ENCODE peak calls at places on chromosome 16, in ten cellular contexts. One of them, this sample, is unnamed.

GRCh38 chr16:84789431-84789830 is 30.4 kb upstream of the CRISPLD2 start:
- DNase-seq in heart left ventricle: no peak
- DNase-seq in Peyer's patch: no peak
- DNase-seq in endodermal cell: no peak
- DNase-seq in GM12865: no peak
- DNase-seq in AG09309: no peak
- DNase-seq in body of pancreas: no peak
- DNase-seq in epithelial cell of proximal tubule: no peak
- DNase-seq in foreskin fibroblast: no peak
- DNase-seq in pancreas: no peak
- DNase-seq in this sample: no peak

GRCh38 chr16:11976850-11977205 is 294 bp downstream of the SNX29 start:
- DNase-seq in heart left ventricle: no peak
- DNase-seq in Peyer's patch: no peak
- DNase-seq in endodermal cell: no peak
- DNase-seq in GM12865: no peak
- DNase-seq in AG09309: no peak
- DNase-seq in body of pancreas: no peak
- DNase-seq in epithelial cell of proximal tubule: no peak
- DNase-seq in foreskin fibroblast: no peak
- DNase-seq in pancreas: no peak
- DNase-seq in this sample: no peak

GRCh38 chr16:15887283-15887682 is 1.1 kb downstream of the CEP20 start:
- DNase-seq in heart left ventricle: no peak
- DNase-seq in Peyer's patch: no peak
- DNase-seq in endodermal cell: no peak
- DNase-seq in GM12865: no peak
- DNase-seq in AG09309: no peak
- DNase-seq in body of pancreas: no peak
- DNase-seq in epithelial cell of proximal tubule: no peak
- DNase-seq in foreskin fibroblast: no peak
- DNase-seq in pancreas: no peak
- DNase-seq in this sample: no peak

GRCh38 chr16:15865742-15866141 is 8.9 kb upstream of the MYH11 start:
- DNase-seq in heart left ventricle: no peak
- DNase-seq in Peyer's patch: no peak
- DNase-seq in endodermal cell: no peak
- DNase-seq in GM12865: no peak
- DNase-seq in AG09309: no peak
- DNase-seq in body of pancreas: no peak
- DNase-seq in epithelial cell of proximal tubule: no peak
- DNase-seq in foreskin fibroblast: no peak
- DNase-seq in pancreas: no peak
- DNase-seq in this sample: no peak

GRCh38 chr16:85275533-85276249 is 163.4 kb upstream of the CIBAR2 start:
- DNase-seq in heart left ventricle: peak
- DNase-seq in Peyer's patch: peak
- DNase-seq in endodermal cell: peak
- DNase-seq in GM12865: peak
- DNase-seq in AG09309: no peak
- DNase-seq in body of pancreas: peak
- DNase-seq in epithelial cell of proximal tubule: no peak
- DNase-seq in foreskin fibroblast: no peak
- DNase-seq in pancreas: peak
- DNase-seq in this sample: no peak

GRCh38 chr16:2478273-2478672 is 3.3 kb downstream of the TBC1D24 start:
- DNase-seq in heart left ventricle: no peak
- DNase-seq in Peyer's patch: no peak
- DNase-seq in endodermal cell: no peak
- DNase-seq in GM12865: no peak
- DNase-seq in AG09309: no peak
- DNase-seq in body of pancreas: no peak
- DNase-seq in epithelial cell of proximal tubule: no peak
- DNase-seq in foreskin fibroblast: no peak
- DNase-seq in pancreas: no peak
- DNase-seq in this sample: no peak

GRCh38 chr16:48136547-48137360 is 19.0 kb downstream of the ABCC12 start:
- DNase-seq in heart left ventricle: no peak
- DNase-seq in Peyer's patch: peak
- DNase-seq in endodermal cell: no peak
- DNase-seq in GM12865: no peak
- DNase-seq in AG09309: no peak
- DNase-seq in body of pancreas: no peak
- DNase-seq in epithelial cell of proximal tubule: no peak
- DNase-seq in foreskin fibroblast: no peak
- DNase-seq in pancreas: peak
- DNase-seq in this sample: no peak

GRCh38 chr16:51440096-51440495 is 289.0 kb upstream of the SALL1 start:
- DNase-seq in heart left ventricle: no peak
- DNase-seq in Peyer's patch: no peak
- DNase-seq in endodermal cell: no peak
- DNase-seq in GM12865: no peak
- DNase-seq in AG09309: no peak
- DNase-seq in body of pancreas: no peak
- DNase-seq in epithelial cell of proximal tubule: no peak
- DNase-seq in foreskin fibroblast: peak
- DNase-seq in pancreas: no peak
- DNase-seq in this sample: no peak

GRCh38 chr16:88195021-88195581 is 187.7 kb upstream of the ZNF469 start:
- DNase-seq in heart left ventricle: no peak
- DNase-seq in Peyer's patch: no peak
- DNase-seq in endodermal cell: no peak
- DNase-seq in GM12865: no peak
- DNase-seq in AG09309: no peak
- DNase-seq in body of pancreas: no peak
- DNase-seq in epithelial cell of proximal tubule: no peak
- DNase-seq in foreskin fibroblast: peak
- DNase-seq in pancreas: no peak
- DNase-seq in this sample: no peak

GRCh38 chr16:31486036-31486435 is 3.1 kb downstream of the SLC5A2 start:
- DNase-seq in heart left ventricle: no peak
- DNase-seq in Peyer's patch: no peak
- DNase-seq in endodermal cell: no peak
- DNase-seq in GM12865: no peak
- DNase-seq in AG09309: no peak
- DNase-seq in body of pancreas: no peak
- DNase-seq in epithelial cell of proximal tubule: no peak
- DNase-seq in foreskin fibroblast: no peak
- DNase-seq in pancreas: no peak
- DNase-seq in this sample: no peak

GRCh38 chr16:84178146-84178765 is 8.6 kb downstream of the TAF1C start:
- DNase-seq in heart left ventricle: no peak
- DNase-seq in Peyer's patch: no peak
- DNase-seq in endodermal cell: peak
- DNase-seq in GM12865: no peak
- DNase-seq in AG09309: no peak
- DNase-seq in body of pancreas: no peak
- DNase-seq in epithelial cell of proximal tubule: no peak
- DNase-seq in foreskin fibroblast: no peak
- DNase-seq in pancreas: no peak
- DNase-seq in this sample: no peak

GRCh38 chr16:53224932-53225533 is 170.2 kb downstream of the CHD9 start:
- DNase-seq in heart left ventricle: no peak
- DNase-seq in Peyer's patch: no peak
- DNase-seq in endodermal cell: no peak
- DNase-seq in GM12865: no peak
- DNase-seq in AG09309: no peak
- DNase-seq in body of pancreas: no peak
- DNase-seq in epithelial cell of proximal tubule: no peak
- DNase-seq in foreskin fibroblast: no peak
- DNase-seq in pancreas: no peak
- DNase-seq in this sample: no peak

GRCh38 chr16:58249780-58250478 is 44.9 kb downstream of the PRSS54 start:
- DNase-seq in heart left ventricle: peak
- DNase-seq in Peyer's patch: peak
- DNase-seq in endodermal cell: peak
- DNase-seq in GM12865: peak
- DNase-seq in AG09309: peak
- DNase-seq in body of pancreas: peak
- DNase-seq in epithelial cell of proximal tubule: peak
- DNase-seq in foreskin fibroblast: peak
- DNase-seq in pancreas: peak
- DNase-seq in this sample: peak

GRCh38 chr16:12706628-12707027 is 97.1 kb downstream of the CPPED1 start:
- DNase-seq in heart left ventricle: no peak
- DNase-seq in Peyer's patch: peak
- DNase-seq in endodermal cell: no peak
- DNase-seq in GM12865: no peak
- DNase-seq in AG09309: no peak
- DNase-seq in body of pancreas: no peak
- DNase-seq in epithelial cell of proximal tubule: no peak
- DNase-seq in foreskin fibroblast: no peak
- DNase-seq in pancreas: no peak
- DNase-seq in this sample: no peak

GRCh38 chr16:1991135-1991551 is 1.4 kb downstream of the SYNGR3 start:
- DNase-seq in heart left ventricle: no peak
- DNase-seq in Peyer's patch: peak
- DNase-seq in endodermal cell: peak
- DNase-seq in GM12865: peak
- DNase-seq in AG09309: no peak
- DNase-seq in body of pancreas: no peak
- DNase-seq in epithelial cell of proximal tubule: no peak
- DNase-seq in foreskin fibroblast: no peak
- DNase-seq in pancreas: no peak
- DNase-seq in this sample: no peak

GRCh38 chr16:12920739-12921138 is 19.3 kb downstream of the SHISA9 start:
- DNase-seq in heart left ventricle: no peak
- DNase-seq in Peyer's patch: no peak
- DNase-seq in endodermal cell: no peak
- DNase-seq in GM12865: no peak
- DNase-seq in AG09309: no peak
- DNase-seq in body of pancreas: no peak
- DNase-seq in epithelial cell of proximal tubule: no peak
- DNase-seq in foreskin fibroblast: no peak
- DNase-seq in pancreas: no peak
- DNase-seq in this sample: no peak

GRCh38 chr16:71461686-71462648 is at the start of gene ZNF23:
- DNase-seq in heart left ventricle: peak
- DNase-seq in Peyer's patch: peak
- DNase-seq in endodermal cell: peak
- DNase-seq in GM12865: peak
- DNase-seq in AG09309: no peak
- DNase-seq in body of pancreas: peak
- DNase-seq in epithelial cell of proximal tubule: no peak
- DNase-seq in foreskin fibroblast: peak
- DNase-seq in pancreas: peak
- DNase-seq in this sample: peak
- TF ChIP-seq CTCF in heart left ventricle: no peak
- TF ChIP-seq CTCF in Peyer's patch: no peak
- TF ChIP-seq CTCF in endodermal cell: peak
- TF ChIP-seq CTCF in GM12865: peak
- TF ChIP-seq CTCF in AG09309: no peak
- TF ChIP-seq CTCF in body of pancreas: no peak
- TF ChIP-seq CTCF in epithelial cell of proximal tubule: no peak
- TF ChIP-seq CTCF in foreskin fibroblast: no peak
- TF ChIP-seq CTCF in pancreas: no peak
- TF ChIP-seq CTCF in this sample: peak

GRCh38 chr16:26963109-26963508 is 103.6 kb upstream of the C16orf82 start:
- DNase-seq in heart left ventricle: no peak
- DNase-seq in Peyer's patch: no peak
- DNase-seq in endodermal cell: peak
- DNase-seq in GM12865: peak
- DNase-seq in AG09309: no peak
- DNase-seq in body of pancreas: no peak
- DNase-seq in epithelial cell of proximal tubule: no peak
- DNase-seq in foreskin fibroblast: no peak
- DNase-seq in pancreas: no peak
- DNase-seq in this sample: no peak
- TF ChIP-seq CTCF in heart left ventricle: no peak
- TF ChIP-seq CTCF in Peyer's patch: no peak
- TF ChIP-seq CTCF in endodermal cell: peak
- TF ChIP-seq CTCF in GM12865: peak
- TF ChIP-seq CTCF in AG09309: peak
- TF ChIP-seq CTCF in body of pancreas: no peak
- TF ChIP-seq CTCF in epithelial cell of proximal tubule: peak
- TF ChIP-seq CTCF in foreskin fibroblast: peak
- TF ChIP-seq CTCF in pancreas: no peak
- TF ChIP-seq CTCF in this sample: peak

GRCh38 chr16:81497690-81498089 is 53.1 kb downstream of the CMIP start:
- DNase-seq in heart left ventricle: no peak
- DNase-seq in Peyer's patch: no peak
- DNase-seq in endodermal cell: no peak
- DNase-seq in GM12865: peak
- DNase-seq in AG09309: no peak
- DNase-seq in body of pancreas: no peak
- DNase-seq in epithelial cell of proximal tubule: no peak
- DNase-seq in foreskin fibroblast: no peak
- DNase-seq in pancreas: no peak
- DNase-seq in this sample: no peak
- TF ChIP-seq CTCF in heart left ventricle: no peak
- TF ChIP-seq CTCF in Peyer's patch: peak
- TF ChIP-seq CTCF in endodermal cell: peak
- TF ChIP-seq CTCF in GM12865: peak
- TF ChIP-seq CTCF in AG09309: no peak
- TF ChIP-seq CTCF in body of pancreas: no peak
- TF ChIP-seq CTCF in epithelial cell of proximal tubule: no peak
- TF ChIP-seq CTCF in foreskin fibroblast: no peak
- TF ChIP-seq CTCF in pancreas: no peak
- TF ChIP-seq CTCF in this sample: no peak

GRCh38 chr16:27237229-27238015 is 31.1 kb downstream of the NSMCE1 start:
- DNase-seq in heart left ventricle: no peak
- DNase-seq in Peyer's patch: peak
- DNase-seq in endodermal cell: no peak
- DNase-seq in GM12865: peak
- DNase-seq in AG09309: no peak
- DNase-seq in body of pancreas: no peak
- DNase-seq in epithelial cell of proximal tubule: no peak
- DNase-seq in foreskin fibroblast: no peak
- DNase-seq in pancreas: no peak
- DNase-seq in this sample: no peak

GRCh38 chr16:27239026-27239425 is 29.5 kb downstream of the NSMCE1 start:
- DNase-seq in heart left ventricle: no peak
- DNase-seq in Peyer's patch: peak
- DNase-seq in endodermal cell: no peak
- DNase-seq in GM12865: no peak
- DNase-seq in AG09309: no peak
- DNase-seq in body of pancreas: no peak
- DNase-seq in epithelial cell of proximal tubule: no peak
- DNase-seq in foreskin fibroblast: no peak
- DNase-seq in pancreas: no peak
- DNase-seq in this sample: no peak

GRCh38 chr16:27238591-27238990 is 30.0 kb downstream of the NSMCE1 start:
- DNase-seq in heart left ventricle: no peak
- DNase-seq in Peyer's patch: peak
- DNase-seq in endodermal cell: no peak
- DNase-seq in GM12865: no peak
- DNase-seq in AG09309: no peak
- DNase-seq in body of pancreas: no peak
- DNase-seq in epithelial cell of proximal tubule: no peak
- DNase-seq in foreskin fibroblast: no peak
- DNase-seq in pancreas: no peak
- DNase-seq in this sample: no peak

GRCh38 chr16:27236635-27237228 is 31.8 kb downstream of the NSMCE1 start:
- DNase-seq in heart left ventricle: no peak
- DNase-seq in Peyer's patch: no peak
- DNase-seq in endodermal cell: no peak
- DNase-seq in GM12865: no peak
- DNase-seq in AG09309: no peak
- DNase-seq in body of pancreas: no peak
- DNase-seq in epithelial cell of proximal tubule: no peak
- DNase-seq in foreskin fibroblast: no peak
- DNase-seq in pancreas: no peak
- DNase-seq in this sample: no peak

GRCh38 chr16:27238016-27238587 is 30.5 kb downstream of the NSMCE1 start:
- DNase-seq in heart left ventricle: no peak
- DNase-seq in Peyer's patch: peak
- DNase-seq in endodermal cell: no peak
- DNase-seq in GM12865: no peak
- DNase-seq in AG09309: no peak
- DNase-seq in body of pancreas: no peak
- DNase-seq in epithelial cell of proximal tubule: no peak
- DNase-seq in foreskin fibroblast: no peak
- DNase-seq in pancreas: no peak
- DNase-seq in this sample: no peak
- TF ChIP-seq CTCF in heart left ventricle: no peak
- TF ChIP-seq CTCF in Peyer's patch: no peak
- TF ChIP-seq CTCF in endodermal cell: no peak
- TF ChIP-seq CTCF in GM12865: no peak
- TF ChIP-seq CTCF in AG09309: no peak
- TF ChIP-seq CTCF in body of pancreas: no peak
- TF ChIP-seq CTCF in epithelial cell of proximal tubule: no peak
- TF ChIP-seq CTCF in foreskin fibroblast: no peak
- TF ChIP-seq CTCF in pancreas: no peak
- TF ChIP-seq CTCF in this sample: no peak

This sample was measured in AG09319.